ENCODE peak calls at places on chromosomes 6 and 20, in four cellular contexts. One of them, this sample, is unnamed.

GRCh38 chr20:63697868-63698545 is 1.6 kb downstream of the TNFRSF6B start:
- DNase-seq in cardiac muscle cell: no peak
- DNase-seq in A549: no peak
- DNase-seq in DND-41: no peak
- DNase-seq in this sample: no peak

GRCh38 chr6:9540126-9540525 is 874.7 kb downstream of the TFAP2A start:
- DNase-seq in cardiac muscle cell: peak
- DNase-seq in A549: no peak
- DNase-seq in DND-41: no peak
- DNase-seq in this sample: no peak

GRCh38 chr20:34916774-34917354 is 38.7 kb downstream of the GSS start:
- DNase-seq in cardiac muscle cell: no peak
- DNase-seq in A549: no peak
- DNase-seq in DND-41: no peak
- DNase-seq in this sample: no peak

GRCh38 chr6:131846023-131846663 is 38.3 kb downstream of the ENPP1 start:
- DNase-seq in cardiac muscle cell: no peak
- DNase-seq in A549: no peak
- DNase-seq in DND-41: no peak
- DNase-seq in this sample: no peak

GRCh38 chr20:41172296-41173140 is 35.2 kb downstream of the PLCG1 start:
- DNase-seq in cardiac muscle cell: peak
- DNase-seq in A549: no peak
- DNase-seq in DND-41: no peak
- DNase-seq in this sample: no peak

GRCh38 chr6:33993653-33994052 is 152.2 kb downstream of the GRM4 start:
- DNase-seq in cardiac muscle cell: no peak
- DNase-seq in A549: no peak
- DNase-seq in DND-41: no peak
- DNase-seq in this sample: no peak

GRCh38 chr6:44558315-44559227 is 171.1 kb downstream of the CDC5L start:
- DNase-seq in cardiac muscle cell: peak
- DNase-seq in A549: no peak
- DNase-seq in DND-41: no peak
- DNase-seq in this sample: no peak

GRCh38 chr6:4336778-4337442 is 201.5 kb upstream of the ECI2 start:
- DNase-seq in cardiac muscle cell: peak
- DNase-seq in A549: no peak
- DNase-seq in DND-41: no peak
- DNase-seq in this sample: no peak

GRCh38 chr6:116070990-116071389 is 10.3 kb upstream of the FRK start:
- DNase-seq in cardiac muscle cell: no peak
- DNase-seq in A549: peak
- DNase-seq in DND-41: no peak
- DNase-seq in this sample: no peak

GRCh38 chr6:123589317-123589716 is 47.4 kb downstream of the TRDN start:
- DNase-seq in cardiac muscle cell: no peak
- DNase-seq in A549: no peak
- DNase-seq in DND-41: no peak
- DNase-seq in this sample: no peak

GRCh38 chr6:34414999-34415858 is 10.6 kb downstream of the RPS10 start:
- DNase-seq in cardiac muscle cell: peak
- DNase-seq in A549: peak
- DNase-seq in DND-41: peak
- DNase-seq in this sample: peak

GRCh38 chr6:153123801-153124200 is 7.3 kb downstream of the RGS17 start:
- DNase-seq in cardiac muscle cell: peak
- DNase-seq in A549: no peak
- DNase-seq in DND-41: no peak
- DNase-seq in this sample: no peak

GRCh38 chr6:153125032-153125431 is 6.0 kb downstream of the RGS17 start:
- DNase-seq in cardiac muscle cell: no peak
- DNase-seq in A549: no peak
- DNase-seq in DND-41: no peak
- DNase-seq in this sample: no peak

GRCh38 chr6:153130515-153131036 is 506 bp downstream of the RGS17 start:
- DNase-seq in cardiac muscle cell: no peak
- DNase-seq in A549: no peak
- DNase-seq in DND-41: no peak
- DNase-seq in this sample: no peak

GRCh38 chr6:153129873-153130514 is 1.1 kb downstream of the RGS17 start:
- DNase-seq in cardiac muscle cell: peak
- DNase-seq in A549: no peak
- DNase-seq in DND-41: no peak
- DNase-seq in this sample: no peak

DNA sequence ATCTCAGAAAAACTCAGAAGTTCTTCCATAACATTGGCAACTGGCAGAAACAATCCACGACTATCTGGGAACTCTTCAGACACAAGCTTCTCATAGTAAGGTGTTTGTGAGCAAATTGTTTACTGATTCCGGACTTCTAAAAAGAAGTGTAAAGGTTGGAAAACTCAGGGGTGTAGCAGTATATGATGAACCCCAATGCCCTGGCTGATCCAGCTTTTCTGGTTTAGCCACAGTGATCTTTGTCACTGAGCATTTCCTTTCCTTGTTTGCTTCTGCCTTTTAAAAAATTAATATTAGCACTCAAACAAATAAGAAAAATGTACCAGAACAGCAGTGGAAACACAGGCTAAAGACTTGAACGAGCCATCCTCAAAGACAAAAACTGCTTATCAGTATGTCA is 4.9 kb downstream of the RGS17 start:
- DNase-seq in cardiac muscle cell: no peak
- DNase-seq in A549: no peak
- DNase-seq in DND-41: no peak
- DNase-seq in this sample: no peak
- H3K4me3 ChIP-seq in cardiac muscle cell: no peak
- H3K4me3 ChIP-seq in A549: no peak
- H3K4me3 ChIP-seq in DND-41: no peak
- H3K4me3 ChIP-seq in this sample: no peak

GRCh38 chr6:31216208-31216898 is 45.9 kb upstream of the POU5F1 start:
- DNase-seq in cardiac muscle cell: no peak
- DNase-seq in A549: no peak
- DNase-seq in DND-41: no peak
- DNase-seq in this sample: no peak
- H3K4me3 ChIP-seq in cardiac muscle cell: no peak
- H3K4me3 ChIP-seq in A549: no peak
- H3K4me3 ChIP-seq in DND-41: no peak
- H3K4me3 ChIP-seq in this sample: no peak

DNA sequence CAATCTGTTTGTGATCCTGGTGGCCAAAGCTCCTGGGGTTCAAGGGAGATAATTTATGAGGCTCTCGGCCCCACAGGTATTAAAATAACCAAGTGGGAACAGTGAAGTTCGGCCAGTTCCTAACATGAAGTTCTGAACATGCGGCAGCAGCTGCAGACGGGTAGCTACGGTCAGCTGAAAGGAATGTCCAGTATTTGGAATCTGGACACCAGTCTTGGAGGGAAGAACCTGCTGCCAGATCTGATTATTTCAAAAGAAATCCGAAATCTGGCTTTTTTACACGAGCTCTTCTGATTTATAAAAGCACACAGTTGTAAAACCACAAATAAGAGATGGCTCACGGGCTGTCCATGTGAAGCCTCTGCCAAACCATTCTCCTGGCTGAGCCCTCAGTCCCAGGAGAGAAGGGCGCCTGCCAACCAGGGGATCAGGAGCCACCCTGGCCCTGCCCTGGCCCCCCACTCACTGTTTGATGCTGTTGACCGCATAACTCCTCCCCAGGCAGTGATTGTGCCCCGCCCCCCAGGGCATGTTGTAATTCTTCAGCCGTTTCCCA is 28.2 kb upstream of the KCNB1 start:
- DNase-seq in cardiac muscle cell: peak
- DNase-seq in A549: no peak
- DNase-seq in DND-41: no peak
- DNase-seq in this sample: peak
- H3K4me3 ChIP-seq in cardiac muscle cell: no peak
- H3K4me3 ChIP-seq in A549: no peak
- H3K4me3 ChIP-seq in DND-41: no peak
- H3K4me3 ChIP-seq in this sample: no peak

GRCh38 chr6:26158581-26159416 is 71.6 kb downstream of the HFE start:
- DNase-seq in cardiac muscle cell: peak
- DNase-seq in A549: peak
- DNase-seq in DND-41: peak
- DNase-seq in this sample: no peak

GRCh38 chr6:26157150-26157837 is 70.1 kb downstream of the HFE start:
- DNase-seq in cardiac muscle cell: peak
- DNase-seq in A549: no peak
- DNase-seq in DND-41: peak
- DNase-seq in this sample: no peak

GRCh38 chr6:26156850-26157149 is 69.6 kb downstream of the HFE start:
- DNase-seq in cardiac muscle cell: no peak
- DNase-seq in A549: no peak
- DNase-seq in DND-41: no peak
- DNase-seq in this sample: no peak

GRCh38 chr6:26159417-26160273 is 72.4 kb downstream of the HFE start:
- DNase-seq in cardiac muscle cell: peak
- DNase-seq in A549: peak
- DNase-seq in DND-41: peak
- DNase-seq in this sample: no peak

DNA sequence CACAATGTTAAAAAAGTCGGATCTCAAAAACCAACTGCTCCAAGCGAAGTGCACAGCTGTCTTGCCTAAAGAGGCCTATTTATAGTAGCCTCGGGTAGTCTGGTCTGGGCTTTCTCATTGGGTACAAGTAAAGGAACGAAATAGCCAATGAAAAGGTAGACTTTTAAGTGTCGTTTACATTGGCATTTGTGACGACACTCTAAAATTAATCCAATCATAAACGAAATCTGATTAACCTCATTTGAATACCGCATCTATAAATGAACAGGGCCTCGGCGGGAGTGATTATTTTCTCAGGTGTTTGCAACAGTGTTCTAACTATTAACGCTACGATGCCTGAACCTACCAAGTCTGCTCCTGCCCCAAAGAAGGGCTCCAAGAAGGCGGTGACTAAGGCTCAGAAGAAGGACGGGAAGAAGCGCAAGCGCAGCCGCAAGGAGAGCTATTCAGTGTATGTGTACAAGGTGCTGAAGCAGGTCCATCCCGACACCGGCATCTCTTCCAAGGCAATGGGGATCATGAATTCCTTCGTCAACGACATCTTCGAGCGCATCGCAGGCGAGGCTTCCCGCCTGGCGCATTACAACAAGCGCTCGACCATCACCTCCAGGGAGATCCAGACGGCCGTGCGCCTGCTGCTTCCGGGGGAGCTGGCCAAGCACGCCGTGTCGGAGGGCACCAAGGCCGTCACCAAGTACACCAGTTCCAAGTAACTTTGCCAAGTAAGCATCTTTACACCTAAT is 70.8 kb downstream of the HFE start:
- DNase-seq in cardiac muscle cell: peak
- DNase-seq in A549: peak
- DNase-seq in DND-41: peak
- DNase-seq in this sample: peak
- H3K4me3 ChIP-seq in cardiac muscle cell: peak
- H3K4me3 ChIP-seq in A549: peak
- H3K4me3 ChIP-seq in DND-41: peak
- H3K4me3 ChIP-seq in this sample: peak

GRCh38 chr20:1944345-1945099 is 49.3 kb downstream of the SIRPA start:
- DNase-seq in cardiac muscle cell: no peak
- DNase-seq in A549: no peak
- DNase-seq in DND-41: no peak
- DNase-seq in this sample: no peak
- H3K4me3 ChIP-seq in cardiac muscle cell: no peak
- H3K4me3 ChIP-seq in A549: no peak
- H3K4me3 ChIP-seq in DND-41: no peak
- H3K4me3 ChIP-seq in this sample: no peak

GRCh38 chr6:39803872-39804271 is 11.7 kb downstream of the DAAM2 start:
- DNase-seq in cardiac muscle cell: peak
- DNase-seq in A549: no peak
- DNase-seq in DND-41: no peak
- DNase-seq in this sample: no peak

GRCh38 chr6:39797751-39798150 is 5.6 kb downstream of the DAAM2 start:
- DNase-seq in cardiac muscle cell: no peak
- DNase-seq in A549: no peak
- DNase-seq in DND-41: no peak
- DNase-seq in this sample: no peak

GRCh38 chr6:39800388-39801032 is 8.3 kb downstream of the DAAM2 start:
- DNase-seq in cardiac muscle cell: no peak
- DNase-seq in A549: no peak
- DNase-seq in DND-41: no peak
- DNase-seq in this sample: no peak

GRCh38 chr6:39804666-39805065 is 12.5 kb downstream of the DAAM2 start:
- DNase-seq in cardiac muscle cell: peak
- DNase-seq in A549: no peak
- DNase-seq in DND-41: no peak
- DNase-seq in this sample: peak

GRCh38 chr6:39801456-39802251 is 9.5 kb downstream of the DAAM2 start:
- DNase-seq in cardiac muscle cell: peak
- DNase-seq in A549: no peak
- DNase-seq in DND-41: no peak
- DNase-seq in this sample: no peak
- H3K4me3 ChIP-seq in cardiac muscle cell: no peak
- H3K4me3 ChIP-seq in A549: no peak
- H3K4me3 ChIP-seq in DND-41: no peak
- H3K4me3 ChIP-seq in this sample: no peak

GRCh38 chr6:134177753-134178229 is 125.4 kb upstream of the SLC2A12 start:
- DNase-seq in cardiac muscle cell: peak
- DNase-seq in A549: no peak
- DNase-seq in DND-41: no peak
- DNase-seq in this sample: peak
- H3K4me3 ChIP-seq in cardiac muscle cell: no peak
- H3K4me3 ChIP-seq in A549: peak
- H3K4me3 ChIP-seq in DND-41: no peak
- H3K4me3 ChIP-seq in this sample: peak

This sample was measured in AG09309.